ENCODE peak calls at places on chromosomes 5 and 9, in five cellular contexts. Q is COR-L47; F is CD4-positive, alpha-beta memory T cell; K is NCI-H748 treated with DMSO at 0.1 percent for 48 hours; Z is retina. M is an unnamed sample.

GRCh38 chr5:154260224-154260859 is 69.8 kb downstream of the GALNT10 start:
- DNase-seq in F (no peak), Z (peak), K (no peak), Q (no peak), M (no peak)

GRCh38 chr5:132193165-132193694 is 34.4 kb downstream of the P4HA2 start:
- DNase-seq in F (no peak), K (no peak), Q (no peak), Z (no peak), M (no peak)

GRCh38 chr5:10502578-10502977 is 60.9 kb downstream of the ROPN1L start:
- DNase-seq in F (no peak), K (no peak), Q (no peak), Z (no peak), M (no peak)

GRCh38 chr9:9754186-9754585 is 858.6 kb downstream of the PTPRD start:
- DNase-seq in K (no peak), F (no peak), Q (no peak), Z (no peak), M (no peak)

GRCh38 chr9:21836437-21837161 is 34.2 kb downstream of the MTAP start:
- DNase-seq in K (no peak), Z (no peak), Q (peak), F (no peak), M (no peak)

GRCh38 chr5:187617-188451 is 3.5 kb upstream of the LRRC14B start:
- DNase-seq in Q (peak), F (no peak), K (no peak), Z (no peak), M (no peak)

GRCh38 chr5:177256296-177256695 is 47.2 kb downstream of the RAB24 start:
- DNase-seq in F (no peak), Z (no peak), Q (peak), K (no peak), M (no peak)

GRCh38 chr5:94028001-94028400 is 286.6 kb upstream of the POU5F2 start:
- DNase-seq in Q (no peak), F (no peak), K (no peak), Z (no peak), M (no peak)

GRCh38 chr5:157549954-157550549 is 25.5 kb downstream of the ADAM19 start:
- DNase-seq in K (no peak), F (no peak), Z (no peak), Q (no peak), M (no peak)

GRCh38 chr5:111512026-111512405 is 319 bp downstream of the STARD4 start:
- DNase-seq in F (no peak), Q (no peak), K (peak), Z (no peak), M (no peak)

GRCh38 chr5:180161420-180162303 is 47.3 kb downstream of the RASGEF1C start:
- DNase-seq in Q (peak), K (peak), Z (no peak), F (no peak), M (no peak)

M was measured in glutamatergic neuron.